ENCODE peak calls at places on chromosomes 7 and 10, in ten cellular contexts. Z is uterus, U is AG09309, T is glutamatergic neuron, J is choroid plexus epithelial cell, H is H9, B is transverse colon, N is brain microvascular endothelial cell, A is fibroblast of lung, D is epithelial cell of proximal tubule. O is an unnamed sample.

GRCh38 chr7:2151235-2151634 is 81.5 kb downstream of the MAD1L1 start:
- DNase-seq in Z (no peak), U (no peak), T (no peak), J (no peak), H (no peak), B (no peak), N (no peak), A (no peak), D (no peak), O (no peak)

GRCh38 chr7:27248911-27249723 is 6.5 kb downstream of the EVX1 start:
- DNase-seq in Z (no peak), U (peak; percentile 84), T (no peak), J (no peak), H (no peak), B (no peak), N (no peak), A (no peak), D (no peak), O (no peak)

GRCh38 chr7:17299477-17299991 is 1.1 kb downstream of the AHR start:
- DNase-seq in Z (no peak), U (no peak), T (no peak), J (peak; percentile 50), H (no peak), B (peak; percentile 8), N (no peak), A (peak; percentile 41), D (no peak), O (peak; percentile 56)

GRCh38 chr7:5424689-5425506 is 1.3 kb upstream of the TNRC18 start:
- DNase-seq in Z (peak; percentile 67), U (no peak), T (no peak), J (peak; percentile 52), H (no peak), B (peak; percentile 48), N (no peak), A (peak; percentile 45), D (no peak), O (peak; percentile 61)

GRCh38 chr7:44388089-44388970 is 62.9 kb upstream of the CAMK2B start:
- DNase-seq in Z (no peak), U (no peak), T (no peak), J (no peak), H (peak; percentile 14), B (no peak), N (no peak), A (no peak), D (no peak), O (no peak)

GRCh38 chr10:89217057-89217990 is 10.2 kb upstream of the CH25H start:
- DNase-seq in Z (peak; percentile 63), U (no peak), T (peak; percentile 46), J (peak; percentile 80), H (no peak), B (peak; percentile 55), N (peak; percentile 68), A (peak; percentile 78), D (no peak), O (peak; percentile 76)

GRCh38 chr7:43040461-43040860 is 72.0 kb upstream of the HECW1 start:
- DNase-seq in Z (no peak), U (no peak), T (no peak), J (no peak), H (no peak), B (no peak), N (no peak), A (no peak), D (no peak), O (no peak)

GRCh38 chr7:112510032-112510742 is 29.4 kb downstream of the LSMEM1 start:
- DNase-seq in Z (no peak), U (peak; percentile 45), T (no peak), J (peak; percentile 62), H (no peak), B (no peak), N (peak; percentile 64), A (peak; percentile 59), D (no peak), O (peak; percentile 79)

GRCh38 chr7:124071843-124072242 is 39.0 kb upstream of the TMEM229A start:
- DNase-seq in Z (no peak), U (no peak), T (no peak), J (no peak), H (no peak), B (no peak), N (no peak), A (peak; percentile 22), D (no peak), O (no peak)

GRCh38 chr7:132933076-132933466 is 148.8 kb downstream of the CHCHD3 start:
- DNase-seq in Z (no peak), U (peak; percentile 39), T (no peak), J (peak; percentile 90), H (no peak), B (no peak), N (peak; percentile 40), A (peak; percentile 81), D (no peak), O (peak; percentile 37)

GRCh38 chr10:99976886-99977391 is 32.8 kb downstream of the DNMBP start:
- DNase-seq in Z (no peak), U (peak; percentile 80), T (no peak), J (peak; percentile 95), H (no peak), B (no peak), N (peak; percentile 85), A (peak; percentile 98), D (peak; percentile 77), O (peak; percentile 96)

GRCh38 chr7:77439572-77439971 is 23.4 kb upstream of the GSAP start:
- DNase-seq in Z (no peak), U (no peak), T (no peak), J (peak; percentile 38), H (no peak), B (peak; percentile 37), N (no peak), A (peak; percentile 47), D (no peak), O (no peak)
- TF ChIP-seq CTCF in Z (no peak), U (peak; percentile 35), T (no peak), J (peak; percentile 35), H (peak; percentile 27), B (no peak), N (peak; percentile 62), A (peak; percentile 39), D (peak; percentile 61), O (peak; percentile 37)

GRCh38 chr10:122207135-122207534 is 64.0 kb upstream of the BTBD16 start:
- DNase-seq in Z (no peak), U (no peak), T (no peak), J (no peak), H (no peak), B (no peak), N (no peak), A (no peak), D (no peak), O (no peak)

GRCh38 chr10:122207596-122207995 is 63.5 kb upstream of the BTBD16 start:
- DNase-seq in Z (no peak), U (no peak), T (no peak), J (no peak), H (no peak), B (no peak), N (no peak), A (peak; percentile 68), D (no peak), O (no peak)

GRCh38 chr10:122208616-122209430 is 62.3 kb upstream of the BTBD16 start:
- DNase-seq in Z (no peak), U (no peak), T (no peak), J (no peak), H (no peak), B (no peak), N (no peak), A (no peak), D (no peak), O (no peak)

GRCh38 chr10:122204691-122205489 is 66.2 kb upstream of the BTBD16 start:
- DNase-seq in Z (no peak), U (no peak), T (no peak), J (no peak), H (no peak), B (no peak), N (no peak), A (peak; percentile 8), D (no peak), O (no peak)

GRCh38 chr10:122206471-122207065 is 64.5 kb upstream of the BTBD16 start:
- DNase-seq in Z (no peak), U (no peak), T (no peak), J (peak; percentile 62), H (no peak), B (no peak), N (peak; percentile 24), A (peak; percentile 21), D (no peak), O (no peak)
- TF ChIP-seq CTCF in Z (no peak), U (peak; percentile 8), T (no peak), J (peak; percentile 37), H (peak; percentile 23), B (no peak), N (peak; percentile 49), A (peak; percentile 2), D (peak; percentile 16), O (no peak)

GRCh38 chr7:96697822-96698221 is 11.8 kb downstream of the SEM1 start:
- DNase-seq in Z (no peak), U (no peak), T (no peak), J (peak; percentile 17), H (no peak), B (no peak), N (no peak), A (no peak), D (no peak), O (peak; percentile 13)

GRCh38 chr7:96701258-96701657 is 8.4 kb downstream of the SEM1 start:
- DNase-seq in Z (no peak), U (no peak), T (no peak), J (no peak), H (no peak), B (no peak), N (no peak), A (no peak), D (no peak), O (no peak)

GRCh38 chr7:96700516-96700915 is 9.1 kb downstream of the SEM1 start:
- DNase-seq in Z (no peak), U (no peak), T (no peak), J (no peak), H (no peak), B (no peak), N (no peak), A (no peak), D (no peak), O (no peak)

GRCh38 chr7:96695581-96695980 is 14.1 kb downstream of the SEM1 start:
- DNase-seq in Z (no peak), U (no peak), T (no peak), J (no peak), H (no peak), B (no peak), N (no peak), A (no peak), D (no peak), O (no peak)

GRCh38 chr7:96699219-96699871 is 10.3 kb downstream of the SEM1 start:
- DNase-seq in Z (no peak), U (no peak), T (no peak), J (no peak), H (no peak), B (no peak), N (no peak), A (no peak), D (no peak), O (no peak)
- TF ChIP-seq CTCF in Z (no peak), U (no peak), T (no peak), J (no peak), H (no peak), B (no peak), N (no peak), A (no peak), D (no peak), O (no peak)

DNA sequence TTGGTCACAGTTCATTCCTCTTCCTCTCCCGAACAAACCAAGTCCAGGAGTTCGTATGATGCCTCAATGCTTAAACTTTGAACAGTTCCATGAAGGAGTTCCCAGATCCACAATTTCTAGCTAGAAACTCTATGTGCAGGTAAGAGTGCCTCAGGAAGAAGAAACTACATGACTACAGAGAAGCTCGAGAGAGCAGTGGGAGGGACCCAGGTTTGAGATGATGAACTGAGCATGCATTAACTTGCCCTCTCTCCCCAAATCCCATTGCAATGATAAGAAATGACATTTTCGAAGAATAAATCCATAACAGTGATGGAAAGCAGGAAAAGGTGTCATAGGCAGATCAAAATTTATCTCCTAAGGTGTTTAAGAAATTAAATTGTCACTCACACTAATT is 140.6 kb upstream of the JCAD start:
- DNase-seq in Z (no peak), U (no peak), T (no peak), J (no peak), H (no peak), B (no peak), N (no peak), A (no peak), D (no peak), O (no peak)
- TF ChIP-seq CTCF in Z (no peak), U (no peak), T (no peak), J (no peak), H (no peak), B (no peak), N (no peak), A (no peak), D (no peak), O (no peak)